ENCODE peak calls at places on chromosome 1, in nine cellular contexts. R, B, I, Y, G, O, C, M and J are unnamed samples.

GRCh38 chr1:22854688-22855565 is 117.7 kb downstream of the LACTBL1 start:
- DNase-seq in I (no peak), O (no peak), B (no peak), R (no peak), C (no peak), M (no peak), Y (no peak), G (no peak), J (peak)

GRCh38 chr1:59674605-59675004 is 140.1 kb upstream of the HOOK1 start:
- DNase-seq in G (no peak), M (no peak), O (no peak), C (no peak), R (no peak), I (no peak), Y (peak), B (peak), J (no peak)

GRCh38 chr1:50968884-50969610 is 998 bp upstream of the CDKN2C start:
- DNase-seq in O (peak), I (no peak), Y (peak), C (no peak), G (no peak), M (peak), B (peak), R (no peak), J (peak)

GRCh38 chr1:96360036-96360795 is 361.4 kb upstream of the PTBP2 start:
- DNase-seq in O (no peak), Y (no peak), M (no peak), C (no peak), G (no peak), B (no peak), R (no peak), I (no peak), J (no peak)

GRCh38 chr1:202170726-202171125 is 10.3 kb upstream of the PTPN7 start:
- DNase-seq in R (no peak), C (no peak), O (no peak), B (no peak), I (no peak), M (no peak), G (no peak), Y (no peak), J (no peak)

GRCh38 chr1:243575070-243575469 is 275.0 kb downstream of the AKT3 start:
- DNase-seq in I (no peak), R (no peak), C (no peak), G (no peak), B (no peak), O (no peak), M (no peak), Y (no peak), J (no peak)

GRCh38 chr1:111811891-111812290 is 56.2 kb downstream of the DDX20 start:
- DNase-seq in B (no peak), M (no peak), G (no peak), C (no peak), R (no peak), O (no peak), I (no peak), Y (no peak), J (no peak)

GRCh38 chr1:8023995-8024313 is 2.2 kb downstream of the ERRFI1 start:
- DNase-seq in I (no peak), Y (no peak), O (no peak), M (no peak), G (no peak), C (no peak), R (no peak), B (no peak), J (no peak)

GRCh38 chr1:226082959-226083302 is 20.4 kb downstream of the H3-3A start:
- DNase-seq in G (no peak), O (no peak), R (no peak), Y (peak), M (no peak), B (no peak), C (peak), I (no peak), J (no peak)

GRCh38 chr1:14520514-14521163 is 77.8 kb upstream of the KAZN start:
- DNase-seq in M (no peak), Y (no peak), B (no peak), C (no peak), G (no peak), I (no peak), O (no peak), R (no peak), J (no peak)

GRCh38 chr1:206799311-206799710 is 27.0 kb upstream of the IL10 start:
- DNase-seq in R (no peak), I (no peak), G (no peak), Y (no peak), B (no peak), M (no peak), O (no peak), C (no peak), J (no peak)